ENCODE peak calls at places on chromosomes 5 and 9, in ten cellular contexts. D is T-helper 17 cell; N is activated CD8-positive, alpha-beta memory T cell treated with anti-CD3 and anti-CD28 coated beads, Interleukin-2, amount 50 U/mL, for 48 hours; C is MCF 10A; E is GM20000; V is A549; Q is astrocyte of the spinal cord; X is NCI-H1694 treated with DMSO at 0.1 percent for 48 hours; P is lower leg skin; Z is posterior cingulate gyrus. I is an unnamed sample.

GRCh38 chr5:144585716-144586115 is 415.0 kb downstream of the KCTD16 start:
- DNase-seq in D (no peak), N (no peak), C (no peak), E (no peak), V (no peak), Q (no peak), X (no peak), P (no peak), Z (no peak), I (no peak)

GRCh38 chr9:37903581-37903830 is 421 bp downstream of the SLC25A51 start:
- DNase-seq in D (no peak), N (no peak), C (peak; percentile 44), E (no peak), V (peak; percentile 47), Q (peak; percentile 48), X (no peak), P (peak; percentile 89), Z (peak; percentile 25), I (no peak)

GRCh38 chr9:132481467-132481866 is 71.5 kb downstream of the CFAP77 start:
- DNase-seq in D (no peak), N (no peak), C (no peak), E (no peak), V (no peak), Q (no peak), X (no peak), P (no peak), Z (no peak), I (no peak)

GRCh38 chr9:132160802-132161742 is 786 bp upstream of the NTNG2 start:
- DNase-seq in D (peak; percentile 30), N (peak; percentile 76), C (peak; percentile 29), E (peak; percentile 71), V (peak; percentile 43), Q (peak; percentile 59), X (no peak), P (no peak), Z (peak; percentile 38), I (peak; percentile 69)

GRCh38 chr9:79134654-79135053 is 437.1 kb upstream of the TLE4 start:
- DNase-seq in D (no peak), N (no peak), C (peak; percentile 43), E (no peak), V (no peak), Q (peak; percentile 6), X (no peak), P (no peak), Z (no peak), I (peak; percentile 60)

GRCh38 chr9:129596541-129597328 is 24.2 kb downstream of the C9orf50 start:
- DNase-seq in D (no peak), N (no peak), C (no peak), E (no peak), V (peak; percentile 55), Q (peak; percentile 88), X (no peak), P (peak; percentile 90), Z (no peak), I (no peak)

GRCh38 chr9:5375790-5376477 is 36.3 kb upstream of the RLN1 start:
- DNase-seq in D (no peak), N (no peak), C (no peak), E (no peak), V (no peak), Q (no peak), X (no peak), P (no peak), Z (no peak), I (peak; percentile 62)

GRCh38 chr9:137439158-137439714 is 1.9 kb downstream of the ENTPD8 start:
- DNase-seq in D (peak; percentile 8), N (no peak), C (no peak), E (no peak), V (no peak), Q (no peak), X (no peak), P (peak; percentile 83), Z (no peak), I (no peak)

GRCh38 chr9:91726406-91727100 is 223.5 kb downstream of the ROR2 start:
- DNase-seq in D (no peak), N (no peak), C (peak; percentile 33), E (no peak), V (no peak), Q (no peak), X (no peak), P (peak; percentile 59), Z (no peak), I (no peak)

GRCh38 chr5:149128023-149128875 is 13.0 kb upstream of the ABLIM3 start:
- DNase-seq in D (no peak), N (no peak), C (peak; percentile 80), E (peak; percentile 45), V (peak; percentile 76), Q (no peak), X (peak; percentile 6), P (no peak), Z (no peak), I (peak; percentile 43)

GRCh38 chr5:125227333-125228075 is 481.1 kb upstream of the ZNF608 start:
- DNase-seq in D (no peak), N (no peak), C (peak; percentile 66), E (no peak), V (peak; percentile 1), Q (peak; percentile 13), X (peak; percentile 7), P (no peak), Z (no peak), I (peak; percentile 15)

GRCh38 chr9:37938121-37938906 is 34.4 kb upstream of the SLC25A51 start:
- DNase-seq in D (no peak), N (no peak), C (peak; percentile 66), E (no peak), V (no peak), Q (peak; percentile 76), X (peak; percentile 75), P (no peak), Z (peak; percentile 44), I (peak; percentile 94)

GRCh38 chr9:20043035-20043434 is 254.2 kb upstream of the SLC24A2 start:
- DNase-seq in D (no peak), N (no peak), C (no peak), E (no peak), V (no peak), Q (no peak), X (no peak), P (no peak), Z (no peak), I (no peak)

GRCh38 chr5:95669540-95669939 is 13.3 kb downstream of the SPATA9 start:
- DNase-seq in D (no peak), N (no peak), C (peak; percentile 51), E (no peak), V (no peak), Q (peak; percentile 98), X (no peak), P (no peak), Z (peak; percentile 51), I (peak; percentile 83)

GRCh38 chr5:122839731-122840130 is 5.7 kb upstream of the SNX24 start:
- DNase-seq in D (no peak), N (no peak), C (no peak), E (no peak), V (no peak), Q (no peak), X (no peak), P (no peak), Z (no peak), I (no peak)

GRCh38 chr9:8855046-8855445 is 1055.5 kb upstream of the DMAC1 start:
- DNase-seq in D (no peak), N (no peak), C (no peak), E (no peak), V (no peak), Q (peak; percentile 54), X (peak; percentile 44), P (no peak), Z (no peak), I (peak; percentile 32)

GRCh38 chr9:131393622-131394463 is at the start of gene PRRC2B:
- DNase-seq in D (peak; percentile 86), N (peak; percentile 93), C (peak; percentile 83), E (peak; percentile 98), V (peak; percentile 88), Q (peak; percentile 73), X (peak; percentile 69), P (peak; percentile 96), Z (peak; percentile 74), I (peak; percentile 48)

GRCh38 chr5:96220610-96221390 is 212.2 kb downstream of the PCSK1 start:
- DNase-seq in D (no peak), N (no peak), C (peak; percentile 53), E (no peak), V (no peak), Q (peak; percentile 80), X (no peak), P (no peak), Z (no peak), I (peak; percentile 71)

GRCh38 chr5:55055183-55055582 is 31.1 kb downstream of the GZMK start:
- DNase-seq in D (no peak), N (no peak), C (no peak), E (no peak), V (no peak), Q (no peak), X (no peak), P (no peak), Z (no peak), I (no peak)

GRCh38 chr9:114588150-114588663 is 638 bp downstream of the ATP6V1G1 start:
- DNase-seq in D (no peak), N (peak; percentile 59), C (peak; percentile 18), E (no peak), V (no peak), Q (peak; percentile 44), X (no peak), P (no peak), Z (no peak), I (no peak)

GRCh38 chr9:6645153-6646027 is at the start of gene GLDC:
- DNase-seq in D (peak; percentile 16), N (peak; percentile 63), C (peak; percentile 83), E (peak; percentile 94), V (peak; percentile 97), Q (peak; percentile 72), X (peak; percentile 63), P (no peak), Z (peak; percentile 55), I (peak; percentile 88)

GRCh38 chr9:97984188-97985057 is 1.3 kb downstream of the ANP32B start:
- DNase-seq in D (peak; percentile 73), N (peak; percentile 92), C (peak; percentile 83), E (peak; percentile 89), V (peak; percentile 66), Q (peak; percentile 83), X (peak; percentile 23), P (peak; percentile 95), Z (peak; percentile 65), I (peak; percentile 53)

GRCh38 chr5:143227301-143227700 is 176.2 kb downstream of the NR3C1 start:
- DNase-seq in D (no peak), N (no peak), C (no peak), E (no peak), V (no peak), Q (no peak), X (no peak), P (peak; percentile 70), Z (no peak), I (no peak)

GRCh38 chr9:123637596-123637939 is 281.6 kb downstream of the CRB2 start:
- DNase-seq in D (no peak), N (no peak), C (no peak), E (no peak), V (no peak), Q (peak; percentile 77), X (no peak), P (no peak), Z (no peak), I (no peak)

GRCh38 chr5:36928947-36929346 is 52.4 kb downstream of the NIPBL start:
- DNase-seq in D (no peak), N (no peak), C (peak; percentile 70), E (no peak), V (no peak), Q (peak; percentile 74), X (no peak), P (no peak), Z (no peak), I (peak; percentile 87)

GRCh38 chr9:33289501-33289900 is 815 bp upstream of the NFX1 start:
- DNase-seq in D (no peak), N (peak; percentile 72), C (no peak), E (no peak), V (no peak), Q (peak; percentile 9), X (no peak), P (peak; percentile 87), Z (no peak), I (no peak)

GRCh38 chr5:95590880-95591279 is 29.0 kb upstream of the GPR150 start:
- DNase-seq in D (no peak), N (no peak), C (no peak), E (no peak), V (no peak), Q (peak; percentile 1), X (no peak), P (no peak), Z (no peak), I (no peak)

GRCh38 chr5:172007795-172008465 is 1.5 kb upstream of the FBXW11 start:
- DNase-seq in D (no peak), N (no peak), C (peak; percentile 54), E (no peak), V (no peak), Q (peak; percentile 66), X (no peak), P (no peak), Z (no peak), I (peak; percentile 38)

I was measured in HT1080.